ENCODE peak calls at places on chromosomes 7 and 10, in ten cellular contexts. O is AG04450, U is cardiac muscle cell, Z is endodermal cell, C is HCT116, A is brain microvascular endothelial cell, D is upper lobe of left lung, V is BJ, B is HL-60, Q is OCI-LY7. N is an unnamed sample.

GRCh38 chr7:100556541-100556940 is 17.2 kb downstream of the SAP25 start:
- DNase-seq in O (no peak), U (peak), Z (no peak), C (no peak), A (no peak), D (no peak), V (no peak), B (peak), Q (no peak), N (peak)

GRCh38 chr7:80896856-80897598 is 21.8 kb downstream of the SEMA3C start:
- DNase-seq in O (no peak), U (no peak), Z (no peak), C (no peak), A (no peak), D (no peak), V (no peak), B (no peak), Q (no peak), N (no peak)

GRCh38 chr7:151248191-151249033 is at the start of gene SMARCD3:
- DNase-seq in O (no peak), U (peak), Z (peak), C (no peak), A (peak), D (peak), V (no peak), B (no peak), Q (peak), N (no peak)

GRCh38 chr7:85115862-85116261 is 71.0 kb downstream of the SEMA3D start:
- DNase-seq in O (no peak), U (no peak), Z (no peak), C (no peak), A (no peak), D (no peak), V (no peak), B (no peak), Q (no peak), N (no peak)

GRCh38 chr10:52956861-52957260 is 184.3 kb upstream of the MBL2 start:
- DNase-seq in O (no peak), U (peak), Z (no peak), C (no peak), A (no peak), D (no peak), V (no peak), B (no peak), Q (no peak), N (no peak)

GRCh38 chr10:33556581-33556980 is 222.1 kb upstream of the NRP1 start:
- DNase-seq in O (no peak), U (no peak), Z (no peak), C (no peak), A (no peak), D (peak), V (no peak), B (no peak), Q (no peak), N (no peak)

GRCh38 chr7:16492513-16493062 is 27.1 kb upstream of the SOSTDC1 start:
- DNase-seq in O (peak), U (peak), Z (no peak), C (no peak), A (peak), D (no peak), V (no peak), B (no peak), Q (no peak), N (no peak)

GRCh38 chr7:136555933-136556332 is 312.5 kb upstream of the CHRM2 start:
- DNase-seq in O (no peak), U (no peak), Z (no peak), C (no peak), A (no peak), D (no peak), V (no peak), B (no peak), Q (no peak), N (no peak)

GRCh38 chr10:88386878-88387773 is 196.0 kb downstream of the RNLS start:
- DNase-seq in O (peak), U (peak), Z (peak), C (peak), A (peak), D (no peak), V (no peak), B (peak), Q (peak), N (no peak)

GRCh38 chr7:90879924-90880323 is 283.8 kb downstream of the CDK14 start:
- DNase-seq in O (no peak), U (no peak), Z (peak), C (no peak), A (no peak), D (no peak), V (no peak), B (no peak), Q (no peak), N (no peak)

GRCh38 chr7:34727464-34727995 is 69.5 kb downstream of the NPSR1 start:
- DNase-seq in O (no peak), U (no peak), Z (no peak), C (no peak), A (no peak), D (no peak), V (no peak), B (no peak), Q (no peak), N (no peak)

GRCh38 chr10:22229756-22230330 is 12.0 kb upstream of the EBLN1 start:
- DNase-seq in O (no peak), U (peak), Z (no peak), C (no peak), A (no peak), D (no peak), V (no peak), B (no peak), Q (peak), N (no peak)

GRCh38 chr7:55177068-55177530 is 158.3 kb downstream of the EGFR start:
- DNase-seq in O (no peak), U (no peak), Z (no peak), C (no peak), A (no peak), D (no peak), V (no peak), B (no peak), Q (no peak), N (no peak)

GRCh38 chr10:11655839-11656238 is 44.4 kb upstream of the USP6NL start:
- DNase-seq in O (no peak), U (no peak), Z (peak), C (no peak), A (peak), D (no peak), V (no peak), B (no peak), Q (no peak), N (no peak)

GRCh38 chr7:99409192-99409572 is 413 bp downstream of the BUD31 start:
- DNase-seq in O (no peak), U (no peak), Z (no peak), C (no peak), A (no peak), D (no peak), V (no peak), B (peak), Q (peak), N (no peak)

GRCh38 chr7:155738652-155739537 is 73.4 kb downstream of the SHH start:
- DNase-seq in O (peak), U (peak), Z (peak), C (peak), A (peak), D (no peak), V (peak), B (peak), Q (peak), N (peak)

GRCh38 chr10:125123363-125124113 is 36.8 kb downstream of the CTBP2 start:
- DNase-seq in O (no peak), U (peak), Z (no peak), C (peak), A (peak), D (no peak), V (no peak), B (no peak), Q (no peak), N (no peak)

GRCh38 chr7:23938937-23939552 is 229.0 kb downstream of the STK31 start:
- DNase-seq in O (no peak), U (peak), Z (peak), C (peak), A (peak), D (no peak), V (no peak), B (peak), Q (peak), N (no peak)

GRCh38 chr7:16930958-16931357 is 49.2 kb upstream of the AGR3 start:
- DNase-seq in O (no peak), U (no peak), Z (no peak), C (no peak), A (no peak), D (no peak), V (no peak), B (no peak), Q (no peak), N (no peak)

GRCh38 chr10:86410542-86411124 is 44.0 kb upstream of the GRID1 start:
- DNase-seq in O (peak), U (peak), Z (no peak), C (no peak), A (peak), D (no peak), V (peak), B (no peak), Q (no peak), N (peak)

GRCh38 chr10:128714240-128714639 is 588.0 kb upstream of the MKI67 start:
- DNase-seq in O (no peak), U (no peak), Z (no peak), C (no peak), A (no peak), D (no peak), V (no peak), B (no peak), Q (no peak), N (no peak)

GRCh38 chr10:69682955-69683474 is 53.0 kb downstream of the FAM241B start:
- DNase-seq in O (no peak), U (no peak), Z (no peak), C (no peak), A (no peak), D (no peak), V (no peak), B (no peak), Q (no peak), N (no peak)

GRCh38 chr10:77921395-77921794 is 5.2 kb downstream of the DLG5 start:
- DNase-seq in O (no peak), U (no peak), Z (no peak), C (no peak), A (no peak), D (no peak), V (no peak), B (no peak), Q (no peak), N (no peak)

GRCh38 chr10:116857156-116857555 is 7.9 kb downstream of the ENO4 start:
- DNase-seq in O (no peak), U (no peak), Z (no peak), C (no peak), A (no peak), D (no peak), V (no peak), B (no peak), Q (no peak), N (no peak)

GRCh38 chr10:71806706-71807556 is 33.6 kb upstream of the VSIR start:
- DNase-seq in O (no peak), U (no peak), Z (no peak), C (no peak), A (no peak), D (no peak), V (no peak), B (no peak), Q (no peak), N (no peak)

GRCh38 chr7:35430547-35431153 is 176.8 kb upstream of the TBX20 start:
- DNase-seq in O (no peak), U (peak), Z (peak), C (peak), A (no peak), D (no peak), V (no peak), B (peak), Q (peak), N (no peak)

GRCh38 chr7:104809906-104810305 is 204.1 kb upstream of the KMT2E start:
- DNase-seq in O (no peak), U (no peak), Z (no peak), C (no peak), A (no peak), D (no peak), V (no peak), B (no peak), Q (no peak), N (no peak)

GRCh38 chr10:47095848-47096612 is 184.8 kb downstream of the PTPN20 start:
- DNase-seq in O (no peak), U (no peak), Z (peak), C (no peak), A (no peak), D (no peak), V (no peak), B (no peak), Q (no peak), N (no peak)

GRCh38 chr10:47095211-47095610 is 184.0 kb downstream of the PTPN20 start:
- DNase-seq in O (no peak), U (no peak), Z (peak), C (no peak), A (no peak), D (peak), V (no peak), B (no peak), Q (no peak), N (no peak)

GRCh38 chr10:47094126-47094525 is 182.9 kb downstream of the PTPN20 start:
- DNase-seq in O (no peak), U (no peak), Z (no peak), C (no peak), A (no peak), D (no peak), V (no peak), B (no peak), Q (no peak), N (no peak)

GRCh38 chr10:47092822-47093221 is 181.6 kb downstream of the PTPN20 start:
- DNase-seq in O (no peak), U (no peak), Z (no peak), C (no peak), A (no peak), D (peak), V (no peak), B (no peak), Q (no peak), N (no peak)

GRCh38 chr10:47094636-47095035 is 183.4 kb downstream of the PTPN20 start:
- DNase-seq in O (no peak), U (no peak), Z (no peak), C (no peak), A (no peak), D (no peak), V (no peak), B (no peak), Q (no peak), N (no peak)
- TF ChIP-seq CTCF in O (no peak), U (no peak), Z (no peak), C (no peak), A (no peak), D (no peak), V (no peak), B (no peak), Q (no peak), N (no peak)

GRCh38 chr7:18290865-18291264 is 204.7 kb upstream of the HDAC9 start:
- DNase-seq in O (no peak), U (peak), Z (no peak), C (no peak), A (no peak), D (no peak), V (no peak), B (peak), Q (no peak), N (no peak)
- H3K4me3 ChIP-seq in O (no peak), U (no peak), Z (no peak), C (no peak), A (no peak), D (no peak), V (no peak), B (peak), Q (no peak), N (no peak)

GRCh38 chr7:149860821-149861727 is 12.7 kb upstream of the ATP6V0E2 start:
- DNase-seq in O (no peak), U (no peak), Z (peak), C (no peak), A (no peak), D (peak), V (no peak), B (no peak), Q (no peak), N (no peak)
- TF ChIP-seq CTCF in O (peak), U (peak), Z (peak), C (no peak), A (peak), D (no peak), V (peak), B (no peak), Q (peak), N (peak)

GRCh38 chr10:23342213-23342884 is 2.2 kb downstream of the C10orf67 start:
- DNase-seq in O (no peak), U (no peak), Z (no peak), C (no peak), A (no peak), D (no peak), V (no peak), B (no peak), Q (no peak), N (no peak)

GRCh38 chr10:23341004-23341403 is 3.6 kb downstream of the C10orf67 start:
- DNase-seq in O (no peak), U (no peak), Z (no peak), C (no peak), A (no peak), D (no peak), V (no peak), B (no peak), Q (no peak), N (no peak)

GRCh38 chr10:23345861-23346260 is 1.3 kb upstream of the C10orf67 start:
- DNase-seq in O (peak), U (peak), Z (no peak), C (no peak), A (peak), D (no peak), V (peak), B (no peak), Q (no peak), N (no peak)

GRCh38 chr10:23344251-23344841 is at the start of gene C10orf67:
- DNase-seq in O (no peak), U (peak), Z (peak), C (no peak), A (peak), D (peak), V (no peak), B (no peak), Q (no peak), N (no peak)

DNA sequence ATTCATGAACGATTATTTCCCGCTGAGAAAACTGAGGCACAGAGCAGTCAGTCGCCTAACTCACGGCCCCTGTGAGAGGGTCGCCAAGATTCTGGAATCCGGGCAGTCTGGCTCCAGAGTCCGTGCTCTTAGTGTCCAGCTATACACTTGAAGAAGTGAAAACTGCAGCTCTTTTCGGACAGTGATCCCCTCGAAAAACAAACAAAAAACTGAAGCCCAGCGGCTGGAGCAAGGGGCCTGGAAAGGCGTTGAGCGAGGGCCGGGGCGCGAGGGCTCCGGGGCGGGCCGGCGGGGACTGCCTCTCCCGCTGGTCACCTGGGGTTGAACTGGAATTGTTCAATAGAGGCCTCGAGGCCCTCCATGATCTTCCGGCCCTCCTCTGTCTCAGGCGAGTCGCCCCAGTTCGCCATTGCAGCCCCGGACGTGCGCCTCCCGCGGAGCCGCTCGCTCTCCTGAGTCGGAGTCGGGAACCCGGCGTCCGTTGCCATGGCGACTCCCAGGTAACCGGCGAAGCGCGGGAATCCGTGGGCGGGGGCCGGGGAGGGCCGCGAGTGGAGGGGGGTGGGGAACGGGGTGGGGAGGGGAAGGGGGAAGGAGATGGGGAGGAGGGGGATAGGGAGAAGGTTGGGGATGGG is 889 bp downstream of the C10orf67 start:
- DNase-seq in O (no peak), U (peak), Z (peak), C (no peak), A (peak), D (peak), V (no peak), B (no peak), Q (no peak), N (no peak)
- H3K4me3 ChIP-seq in O (peak), U (peak), Z (peak), C (no peak), A (peak), D (no peak), V (peak), B (peak), Q (no peak), N (peak)

GRCh38 chr10:80458263-80458625 is 4.1 kb downstream of the TSPAN14 start:
- DNase-seq in O (no peak), U (no peak), Z (no peak), C (no peak), A (no peak), D (no peak), V (no peak), B (no peak), Q (no peak), N (no peak)

GRCh38 chr10:80460399-80461207 is 6.5 kb downstream of the TSPAN14 start:
- DNase-seq in O (no peak), U (peak), Z (peak), C (peak), A (no peak), D (no peak), V (no peak), B (peak), Q (no peak), N (no peak)

GRCh38 chr10:80458638-80459037 is 4.5 kb downstream of the TSPAN14 start:
- DNase-seq in O (no peak), U (no peak), Z (no peak), C (no peak), A (no peak), D (no peak), V (no peak), B (no peak), Q (no peak), N (no peak)

GRCh38 chr10:80457554-80458262 is 3.6 kb downstream of the TSPAN14 start:
- DNase-seq in O (no peak), U (no peak), Z (peak), C (no peak), A (no peak), D (no peak), V (no peak), B (no peak), Q (no peak), N (no peak)

DNA sequence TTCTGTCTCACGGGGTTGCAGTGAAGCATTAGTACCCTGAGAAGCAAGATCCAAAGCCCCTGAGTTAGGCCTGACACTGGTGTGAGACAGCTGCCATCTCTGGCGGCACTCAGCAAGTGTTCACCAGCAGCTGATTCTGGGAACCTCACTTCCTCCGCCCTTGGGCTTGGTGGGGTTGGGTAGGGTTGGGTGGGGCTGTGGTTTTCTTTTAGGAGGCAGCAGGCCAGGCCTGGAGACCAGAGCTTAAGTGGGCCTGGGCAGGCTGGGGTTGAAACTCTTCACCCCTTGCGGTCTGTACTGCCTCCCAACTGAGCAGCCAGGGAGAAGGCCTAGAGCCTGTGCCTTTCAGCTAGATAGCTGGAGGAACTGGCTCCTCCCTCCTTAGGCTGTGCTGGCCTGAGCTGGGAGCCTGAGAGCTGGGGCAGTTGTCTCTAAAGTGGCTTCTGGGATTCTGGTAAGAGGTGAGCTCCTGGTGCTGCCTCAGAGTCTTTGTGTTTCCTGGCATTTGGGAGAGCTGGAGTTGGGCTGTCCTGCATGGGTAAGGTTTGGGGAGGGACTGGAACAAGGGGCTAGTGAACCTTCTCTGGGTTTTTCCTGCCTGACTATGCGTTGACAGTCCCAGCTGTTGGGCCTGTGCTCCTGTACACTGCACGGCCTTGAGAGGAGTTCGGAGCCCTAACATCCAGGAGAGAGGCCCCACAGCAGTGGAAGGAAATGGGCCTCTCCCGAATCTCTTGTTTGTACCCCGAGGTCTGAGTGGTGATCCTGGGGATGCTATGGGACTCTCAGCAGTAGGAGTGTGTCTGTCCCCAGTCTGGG is 5.1 kb downstream of the TSPAN14 start:
- DNase-seq in O (no peak), U (peak), Z (peak), C (no peak), A (no peak), D (no peak), V (peak), B (peak), Q (peak), N (peak)
- TF ChIP-seq CTCF in O (no peak), U (no peak), Z (peak), C (no peak), A (peak), D (no peak), V (peak), B (no peak), Q (peak), N (no peak)

DNA sequence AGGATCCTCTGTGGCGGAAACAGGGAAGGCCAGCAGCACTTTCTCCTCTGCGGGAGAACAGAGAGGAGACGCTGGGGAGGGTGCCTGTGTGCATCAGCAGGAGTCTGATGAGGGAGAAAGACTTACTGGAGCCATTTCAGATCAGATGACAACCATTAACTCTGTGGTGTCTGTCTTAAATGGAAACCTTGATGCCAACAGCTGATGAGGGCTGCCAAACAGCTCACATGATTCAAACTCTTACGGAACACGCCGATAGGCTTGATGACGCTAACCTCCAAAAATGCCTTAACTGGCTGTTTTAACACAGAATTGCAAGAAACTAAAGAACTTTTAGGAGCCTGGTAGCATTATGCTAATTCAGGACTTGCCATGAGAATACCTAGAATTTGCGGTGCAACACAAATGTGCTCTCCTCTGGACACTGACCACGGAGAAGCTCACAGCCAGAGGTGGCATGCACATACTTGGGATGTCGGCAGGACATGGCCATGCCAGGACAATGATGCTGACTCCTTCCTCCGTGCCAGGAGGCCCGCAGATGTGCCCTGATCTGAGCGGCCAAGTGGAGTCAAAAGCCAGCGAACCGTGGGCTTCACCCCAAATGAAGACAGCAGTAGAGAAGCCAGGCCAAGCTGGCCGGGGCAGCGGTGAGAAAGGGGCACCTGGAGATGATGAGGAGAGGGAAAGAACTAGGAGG is 154.9 kb downstream of the ZMYND11 start:
- DNase-seq in O (no peak), U (peak), Z (no peak), C (no peak), A (no peak), D (no peak), V (no peak), B (no peak), Q (no peak), N (peak)
- H3K4me3 ChIP-seq in O (no peak), U (no peak), Z (no peak), C (no peak), A (no peak), D (no peak), V (no peak), B (no peak), Q (no peak), N (no peak)